ENCODE peak calls at places on chromosomes 11 and 22, in seven cellular contexts. One of them, this sample, is unnamed.
A peak's percentile ranks its signal among the peaks of the same experiment; 100 is the strongest.

GRCh38 chr11:82776377-82776776 is 42.7 kb upstream of the FAM181B start:
- DNase-seq in activated naive CD8-positive, alpha-beta T cell treated with anti-CD3 and anti-CD28 coated beads, Interleukin-2, amount 50 U/mL, for 16 hours: no peak
- DNase-seq in GM06990: no peak
- DNase-seq in NCI-H510A treated with DMSO at 0.1 percent for 48 hours: no peak
- DNase-seq in pancreas: no peak
- DNase-seq in activated naive CD4-positive, alpha-beta T cell: no peak
- DNase-seq in CD4-positive, alpha-beta T cell: no peak
- DNase-seq in this sample: no peak

GRCh38 chr11:28337701-28338100 is 229.5 kb downstream of the METTL15 start:
- DNase-seq in pancreas: no peak
- DNase-seq in GM06990: no peak
- DNase-seq in NCI-H510A treated with DMSO at 0.1 percent for 48 hours: no peak
- DNase-seq in activated naive CD8-positive, alpha-beta T cell treated with anti-CD3 and anti-CD28 coated beads, Interleukin-2, amount 50 U/mL, for 16 hours: no peak
- DNase-seq in CD4-positive, alpha-beta T cell: no peak
- DNase-seq in activated naive CD4-positive, alpha-beta T cell: no peak
- DNase-seq in this sample: no peak

GRCh38 chr11:83151274-83151977 is 5.5 kb upstream of the PCF11 start:
- DNase-seq in activated naive CD4-positive, alpha-beta T cell: no peak
- DNase-seq in CD4-positive, alpha-beta T cell: no peak
- DNase-seq in NCI-H510A treated with DMSO at 0.1 percent for 48 hours: no peak
- DNase-seq in activated naive CD8-positive, alpha-beta T cell treated with anti-CD3 and anti-CD28 coated beads, Interleukin-2, amount 50 U/mL, for 16 hours: no peak
- DNase-seq in GM06990: no peak
- DNase-seq in pancreas: no peak
- DNase-seq in this sample: no peak

GRCh38 chr22:44348963-44349950 is 36.5 kb upstream of the SHISAL1 start:
- DNase-seq in pancreas: no peak
- DNase-seq in CD4-positive, alpha-beta T cell: no peak
- DNase-seq in NCI-H510A treated with DMSO at 0.1 percent for 48 hours: no peak
- DNase-seq in activated naive CD4-positive, alpha-beta T cell: no peak
- DNase-seq in GM06990: no peak
- DNase-seq in activated naive CD8-positive, alpha-beta T cell treated with anti-CD3 and anti-CD28 coated beads, Interleukin-2, amount 50 U/mL, for 16 hours: no peak
- DNase-seq in this sample: no peak

GRCh38 chr22:26549902-26550497 is 37.7 kb upstream of the TFIP11 start:
- DNase-seq in activated naive CD4-positive, alpha-beta T cell: no peak
- DNase-seq in CD4-positive, alpha-beta T cell: no peak
- DNase-seq in activated naive CD8-positive, alpha-beta T cell treated with anti-CD3 and anti-CD28 coated beads, Interleukin-2, amount 50 U/mL, for 16 hours: no peak
- DNase-seq in GM06990: no peak
- DNase-seq in pancreas: no peak
- DNase-seq in NCI-H510A treated with DMSO at 0.1 percent for 48 hours: no peak
- DNase-seq in this sample: no peak

GRCh38 chr11:33797879-33798278 is 23.6 kb upstream of the FBXO3 start:
- DNase-seq in CD4-positive, alpha-beta T cell: no peak
- DNase-seq in NCI-H510A treated with DMSO at 0.1 percent for 48 hours: no peak
- DNase-seq in activated naive CD4-positive, alpha-beta T cell: no peak
- DNase-seq in GM06990: no peak
- DNase-seq in pancreas: no peak
- DNase-seq in activated naive CD8-positive, alpha-beta T cell treated with anti-CD3 and anti-CD28 coated beads, Interleukin-2, amount 50 U/mL, for 16 hours: no peak
- DNase-seq in this sample: no peak

GRCh38 chr22:37905534-37906363 is at the start of gene MICALL1:
- DNase-seq in pancreas: peak; percentile 92
- DNase-seq in GM06990: peak; percentile 83
- DNase-seq in activated naive CD4-positive, alpha-beta T cell: peak; percentile 64
- DNase-seq in CD4-positive, alpha-beta T cell: peak; percentile 57
- DNase-seq in NCI-H510A treated with DMSO at 0.1 percent for 48 hours: peak; percentile 15
- DNase-seq in activated naive CD8-positive, alpha-beta T cell treated with anti-CD3 and anti-CD28 coated beads, Interleukin-2, amount 50 U/mL, for 16 hours: peak; percentile 11
- DNase-seq in this sample: peak; percentile 83

GRCh38 chr11:65497141-65498041 is 1.5 kb upstream of the MALAT1 start:
- DNase-seq in pancreas: peak; percentile 99
- DNase-seq in activated naive CD8-positive, alpha-beta T cell treated with anti-CD3 and anti-CD28 coated beads, Interleukin-2, amount 50 U/mL, for 16 hours: peak; percentile 94
- DNase-seq in NCI-H510A treated with DMSO at 0.1 percent for 48 hours: peak; percentile 97
- DNase-seq in activated naive CD4-positive, alpha-beta T cell: peak; percentile 98
- DNase-seq in CD4-positive, alpha-beta T cell: peak; percentile 98
- DNase-seq in GM06990: peak; percentile 100
- DNase-seq in this sample: peak; percentile 99

GRCh38 chr11:85590848-85591483 is 36.2 kb downstream of the DLG2 start:
- DNase-seq in activated naive CD4-positive, alpha-beta T cell: no peak
- DNase-seq in NCI-H510A treated with DMSO at 0.1 percent for 48 hours: peak; percentile 45
- DNase-seq in GM06990: no peak
- DNase-seq in activated naive CD8-positive, alpha-beta T cell treated with anti-CD3 and anti-CD28 coated beads, Interleukin-2, amount 50 U/mL, for 16 hours: no peak
- DNase-seq in pancreas: no peak
- DNase-seq in CD4-positive, alpha-beta T cell: no peak
- DNase-seq in this sample: no peak

GRCh38 chr11:36372101-36372767 is 76.1 kb downstream of the PRR5L start:
- DNase-seq in GM06990: no peak
- DNase-seq in activated naive CD8-positive, alpha-beta T cell treated with anti-CD3 and anti-CD28 coated beads, Interleukin-2, amount 50 U/mL, for 16 hours: no peak
- DNase-seq in activated naive CD4-positive, alpha-beta T cell: no peak
- DNase-seq in NCI-H510A treated with DMSO at 0.1 percent for 48 hours: no peak
- DNase-seq in CD4-positive, alpha-beta T cell: no peak
- DNase-seq in pancreas: no peak
- DNase-seq in this sample: no peak

GRCh38 chr11:61609970-61610347 is 29.1 kb upstream of the SYT7 start:
- DNase-seq in GM06990: no peak
- DNase-seq in activated naive CD8-positive, alpha-beta T cell treated with anti-CD3 and anti-CD28 coated beads, Interleukin-2, amount 50 U/mL, for 16 hours: no peak
- DNase-seq in CD4-positive, alpha-beta T cell: no peak
- DNase-seq in pancreas: no peak
- DNase-seq in NCI-H510A treated with DMSO at 0.1 percent for 48 hours: peak; percentile 94
- DNase-seq in activated naive CD4-positive, alpha-beta T cell: no peak
- DNase-seq in this sample: no peak

GRCh38 chr22:39313258-39314001 is 6.0 kb downstream of the RPL3 start:
- DNase-seq in NCI-H510A treated with DMSO at 0.1 percent for 48 hours: no peak
- DNase-seq in CD4-positive, alpha-beta T cell: no peak
- DNase-seq in pancreas: no peak
- DNase-seq in GM06990: no peak
- DNase-seq in activated naive CD4-positive, alpha-beta T cell: no peak
- DNase-seq in activated naive CD8-positive, alpha-beta T cell treated with anti-CD3 and anti-CD28 coated beads, Interleukin-2, amount 50 U/mL, for 16 hours: no peak
- DNase-seq in this sample: no peak

GRCh38 chr22:22811016-22812009 is 76.3 kb upstream of the IGLL5 start:
- DNase-seq in activated naive CD4-positive, alpha-beta T cell: no peak
- DNase-seq in CD4-positive, alpha-beta T cell: no peak
- DNase-seq in GM06990: no peak
- DNase-seq in activated naive CD8-positive, alpha-beta T cell treated with anti-CD3 and anti-CD28 coated beads, Interleukin-2, amount 50 U/mL, for 16 hours: no peak
- DNase-seq in NCI-H510A treated with DMSO at 0.1 percent for 48 hours: no peak
- DNase-seq in pancreas: no peak
- DNase-seq in this sample: no peak

GRCh38 chr22:18001040-18001893 is 23.1 kb downstream of the MICAL3 start:
- DNase-seq in pancreas: peak; percentile 94
- DNase-seq in activated naive CD8-positive, alpha-beta T cell treated with anti-CD3 and anti-CD28 coated beads, Interleukin-2, amount 50 U/mL, for 16 hours: peak; percentile 44
- DNase-seq in GM06990: peak; percentile 94
- DNase-seq in NCI-H510A treated with DMSO at 0.1 percent for 48 hours: peak; percentile 82
- DNase-seq in activated naive CD4-positive, alpha-beta T cell: peak; percentile 29
- DNase-seq in CD4-positive, alpha-beta T cell: peak; percentile 40
- DNase-seq in this sample: peak; percentile 90